ENCODE peak calls at places on chromosomes 4 and X, in six cellular contexts. K, L, X, N, Y and B are unnamed samples.
A peak's percentile ranks its signal among the peaks of the same experiment; 100 is the strongest.

GRCh38 chr4:109560687-109561452 is 824 bp downstream of the MCUB start:
- DNase-seq in L (peak; percentile 78), K (peak; percentile 69), Y (peak; percentile 29), N (no peak), X (peak; percentile 45), B (no peak)

GRCh38 chr4:45004326-45004725 is 278.0 kb upstream of the GNPDA2 start:
- DNase-seq in L (no peak), X (no peak), K (no peak), N (no peak), Y (no peak), B (no peak)

GRCh38 chr4:20625460-20625859 is 74.8 kb upstream of the PACRGL start:
- DNase-seq in K (no peak), L (no peak), N (no peak), Y (no peak), X (no peak), B (no peak)

GRCh38 chr4:84914686-84915395 is 51.6 kb downstream of the WDFY3 start:
- DNase-seq in K (no peak), L (no peak), N (no peak), X (no peak), Y (no peak), B (no peak)

GRCh38 chr4:155639674-155640529 is 26.7 kb upstream of the GUCY1A1 start:
- DNase-seq in Y (no peak), L (peak; percentile 3), N (no peak), K (no peak), X (no peak), B (no peak)

GRCh38 chr4:126697748-126698147 is 935.0 kb upstream of the INTU start:
- DNase-seq in X (peak; percentile 26), Y (no peak), L (no peak), N (no peak), K (no peak), B (no peak)

GRCh38 chrX:24767557-24767956 is 73.8 kb downstream of the POLA1 start:
- DNase-seq in Y (no peak), N (no peak), X (no peak), L (no peak), K (no peak), B (no peak)

GRCh38 chr4:38762560-38762959 is 20.2 kb downstream of the TLR10 start:
- DNase-seq in Y (no peak), K (no peak), N (no peak), L (no peak), X (no peak), B (no peak)

GRCh38 chrX:153411255-153411987 is at the start of gene ZFP92:
- DNase-seq in X (no peak), Y (no peak), N (no peak), L (peak; percentile 4), K (no peak), B (no peak)